ENCODE peak calls at places on chromosomes 16 and 17, in ten cellular contexts. K, A, W, D, P, J, R, Z, G and N are unnamed samples.

GRCh38 chr17:70609566-70609965 is 440.2 kb downstream of the KCNJ2 start:
- DNase-seq in K (no peak), A (no peak), W (no peak), D (no peak), P (no peak), J (no peak), R (no peak), Z (no peak), G (no peak), N (no peak)

GRCh38 chr17:57422574-57423164 is 166.3 kb downstream of the MSI2 start:
- DNase-seq in K (no peak), A (no peak), W (no peak), D (no peak), P (peak), J (no peak), R (no peak), Z (peak), G (peak), N (peak)

GRCh38 chr17:1966274-1967086 is 58.7 kb downstream of the RTN4RL1 start:
- DNase-seq in K (no peak), A (no peak), W (no peak), D (no peak), P (no peak), J (no peak), R (no peak), Z (peak), G (no peak), N (no peak)

GRCh38 chr17:39576187-39576586 is 31.5 kb downstream of the NEUROD2 start:
- DNase-seq in K (no peak), A (peak), W (peak), D (no peak), P (no peak), J (peak), R (no peak), Z (peak), G (no peak), N (peak)

GRCh38 chr17:38415250-38416194 is 12.7 kb upstream of the ARHGAP23 start:
- DNase-seq in K (no peak), A (peak), W (peak), D (no peak), P (peak), J (peak), R (no peak), Z (peak), G (peak), N (peak)

GRCh38 chr16:72291121-72291520 is 119.2 kb upstream of the PMFBP1 start:
- DNase-seq in K (no peak), A (no peak), W (no peak), D (no peak), P (no peak), J (no peak), R (no peak), Z (peak), G (no peak), N (no peak)

GRCh38 chr17:40168262-40168832 is 8.9 kb upstream of the RAPGEFL1 start:
- DNase-seq in K (peak), A (peak), W (peak), D (no peak), P (peak), J (no peak), R (no peak), Z (peak), G (peak), N (peak)

GRCh38 chr16:68190745-68191510 is 45.0 kb downstream of the ESRP2 start:
- DNase-seq in K (no peak), A (no peak), W (no peak), D (no peak), P (no peak), J (no peak), R (no peak), Z (peak), G (no peak), N (no peak)

GRCh38 chr16:10950393-10950792 is 6.0 kb downstream of the CLEC16A start:
- DNase-seq in K (no peak), A (peak), W (no peak), D (no peak), P (no peak), J (no peak), R (no peak), Z (peak), G (no peak), N (no peak)

GRCh38 chr16:30997887-30998711 is 12.3 kb downstream of the STX1B start:
- DNase-seq in K (no peak), A (no peak), W (no peak), D (no peak), P (no peak), J (no peak), R (no peak), Z (peak), G (no peak), N (no peak)

GRCh38 chr16:24203675-24204074 is 52.5 kb upstream of the CACNG3 start:
- DNase-seq in K (no peak), A (no peak), W (no peak), D (no peak), P (no peak), J (no peak), R (no peak), Z (no peak), G (peak), N (no peak)

GRCh38 chr17:33602981-33603380 is 309.9 kb upstream of the ASIC2 start:
- DNase-seq in K (no peak), A (no peak), W (peak), D (no peak), P (no peak), J (peak), R (no peak), Z (no peak), G (no peak), N (peak)

GRCh38 chr16:79369796-79370195 is 230.7 kb downstream of the MAF start:
- DNase-seq in K (no peak), A (no peak), W (no peak), D (no peak), P (no peak), J (no peak), R (no peak), Z (no peak), G (no peak), N (no peak)

GRCh38 chr17:1294157-1294717 is 14.8 kb downstream of the TRARG1 start:
- DNase-seq in K (no peak), A (no peak), W (no peak), D (no peak), P (no peak), J (no peak), R (peak), Z (no peak), G (no peak), N (peak)

GRCh38 chr16:842061-842476 is 41.5 kb upstream of the GNG13 start:
- DNase-seq in K (no peak), A (no peak), W (no peak), D (no peak), P (no peak), J (no peak), R (no peak), Z (peak), G (no peak), N (peak)

GRCh38 chr16:85228463-85228862 is 116.2 kb upstream of the CIBAR2 start:
- DNase-seq in K (no peak), A (no peak), W (no peak), D (no peak), P (no peak), J (no peak), R (no peak), Z (no peak), G (no peak), N (no peak)

GRCh38 chr16:85228970-85229430 is 116.7 kb upstream of the CIBAR2 start:
- DNase-seq in K (no peak), A (peak), W (no peak), D (no peak), P (no peak), J (no peak), R (no peak), Z (no peak), G (no peak), N (no peak)

GRCh38 chr16:85227262-85227923 is 115.1 kb upstream of the CIBAR2 start:
- DNase-seq in K (no peak), A (no peak), W (no peak), D (no peak), P (peak), J (no peak), R (no peak), Z (no peak), G (peak), N (no peak)

GRCh38 chr16:85229869-85230416 is 117.7 kb upstream of the CIBAR2 start:
- DNase-seq in K (no peak), A (no peak), W (peak), D (no peak), P (no peak), J (no peak), R (no peak), Z (no peak), G (no peak), N (no peak)

GRCh38 chr16:85227924-85228462 is 115.7 kb upstream of the CIBAR2 start:
- DNase-seq in K (no peak), A (no peak), W (peak), D (no peak), P (peak), J (peak), R (no peak), Z (peak), G (peak), N (no peak)
- TF ChIP-seq CTCF in K (no peak), A (no peak), W (no peak), D (no peak), P (no peak), J (no peak), R (no peak), Z (no peak), G (peak), N (no peak)

DNA sequence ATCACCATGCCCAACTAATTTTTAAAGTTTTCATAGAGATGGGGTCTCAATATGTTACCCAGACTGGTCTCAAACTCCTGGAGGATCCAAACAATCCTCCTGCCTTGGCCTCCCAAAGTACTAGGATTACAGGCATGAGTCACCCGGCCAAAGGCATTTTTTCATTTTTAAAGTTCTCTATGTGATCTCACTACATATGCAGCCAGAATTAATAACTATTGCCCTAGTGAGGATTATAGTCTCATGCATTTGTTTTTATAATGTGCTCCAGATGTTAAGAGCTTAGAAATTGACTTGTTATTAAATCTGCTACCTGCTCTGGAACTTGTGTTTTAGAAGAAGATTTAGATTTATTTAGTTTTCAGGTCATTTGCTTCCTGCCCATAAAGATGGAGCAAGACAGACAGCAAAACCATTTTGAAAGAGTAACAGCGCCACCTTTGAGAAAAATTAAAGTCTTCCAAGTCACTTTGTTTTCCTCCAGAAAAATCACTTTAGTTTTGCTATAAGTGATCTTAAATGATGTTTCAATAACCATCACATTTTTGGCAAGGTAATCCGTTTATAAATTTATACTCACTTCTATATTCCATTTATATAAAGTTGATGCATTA is 79.5 kb downstream of the CA4 start:
- DNase-seq in K (no peak), A (no peak), W (no peak), D (no peak), P (no peak), J (no peak), R (no peak), Z (peak), G (no peak), N (no peak)
- TF ChIP-seq CTCF in K (no peak), A (no peak), W (peak), D (no peak), P (peak), J (no peak), R (no peak), Z (no peak), G (no peak), N (no peak)

DNA sequence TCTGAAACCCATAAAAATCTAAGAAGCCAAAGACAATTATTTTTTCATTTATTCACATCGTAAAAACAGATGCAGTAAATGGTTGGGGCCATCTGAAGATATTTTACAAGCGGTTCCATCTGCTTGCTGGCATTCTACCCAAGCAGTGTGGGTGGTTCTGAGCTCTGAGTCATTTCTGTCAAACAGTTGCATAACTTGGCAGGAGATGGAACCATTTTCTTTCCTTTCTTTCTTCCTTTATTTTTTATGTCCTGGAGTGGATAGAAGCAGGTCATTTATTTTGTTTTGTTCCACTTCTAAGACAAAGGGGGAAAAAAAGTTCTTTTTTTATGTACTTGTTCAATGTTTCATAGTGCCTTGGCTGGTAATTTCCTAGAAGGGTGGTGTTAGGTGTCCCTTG is 1151.9 kb upstream of the GOT2 start:
- DNase-seq in K (peak), A (no peak), W (no peak), D (no peak), P (no peak), J (no peak), R (no peak), Z (peak), G (no peak), N (no peak)
- TF ChIP-seq CTCF in K (no peak), A (no peak), W (no peak), D (no peak), P (no peak), J (no peak), R (no peak), Z (no peak), G (no peak), N (no peak)

GRCh38 chr17:41549596-41550039 is 21.5 kb upstream of the KRT19 start:
- DNase-seq in K (no peak), A (no peak), W (no peak), D (no peak), P (no peak), J (no peak), R (peak), Z (peak), G (no peak), N (no peak)
- TF ChIP-seq CTCF in K (no peak), A (no peak), W (no peak), D (no peak), P (no peak), J (no peak), R (no peak), Z (no peak), G (no peak), N (no peak)